ENCODE peak calls at places on chromosomes 3 and 15, in four cellular contexts. Y is K562, B is HepG2, J is H1. A is an unnamed sample.

GRCh38 chr15:80706161-80706560 is 11.1 kb downstream of the ABHD17C start:
- DNase-seq in Y (no peak), J (no peak), B (no peak), A (no peak)

GRCh38 chr3:126911162-126912026 is 71.5 kb upstream of the PLXNA1 start:
- DNase-seq in Y (peak), B (peak), J (no peak), A (peak)

GRCh38 chr3:24521306-24522154 is 26.9 kb upstream of the THRB start:
- DNase-seq in Y (peak), B (peak), J (peak), A (peak)

GRCh38 chr3:106183762-106184391 is 315.1 kb upstream of the CBLB start:
- DNase-seq in J (no peak), Y (no peak), B (no peak), A (no peak)

GRCh38 chr3:194134231-194134756 is 1.7 kb upstream of the HES1 start:
- DNase-seq in Y (no peak), J (peak), B (no peak), A (no peak)

GRCh38 chr15:62594017-62594416 is 428.9 kb upstream of the C2CD4B start:
- DNase-seq in B (no peak), J (no peak), Y (no peak), A (no peak)

GRCh38 chr3:134772591-134772990 is 22.5 kb upstream of the EPHB1 start:
- DNase-seq in Y (no peak), J (peak), B (no peak), A (no peak)

GRCh38 chr3:177883957-177884356 is 652.3 kb upstream of the KCNMB2 start:
- DNase-seq in B (no peak), J (no peak), Y (no peak), A (no peak)

GRCh38 chr3:65758871-65759598 is 279.7 kb downstream of the MAGI1 start:
- DNase-seq in B (no peak), J (no peak), Y (no peak), A (no peak)

GRCh38 chr3:150068440-150069157 is 97.9 kb upstream of the PFN2 start:
- DNase-seq in Y (no peak), J (no peak), B (no peak), A (no peak)

GRCh38 chr15:60385620-60386552 is 11.9 kb downstream of the ANXA2 start:
- DNase-seq in Y (no peak), J (no peak), B (no peak), A (no peak)

GRCh38 chr3:107676469-107677309 is 153.9 kb downstream of the BBX start:
- DNase-seq in B (peak), J (no peak), Y (no peak), A (peak)
- H3K4me2 ChIP-seq in B (no peak), J (no peak), Y (no peak), A (no peak)

GRCh38 chr15:33152502-33153109 is 41.9 kb downstream of the FMN1 start:
- DNase-seq in Y (no peak), J (no peak), B (no peak), A (no peak)

GRCh38 chr15:33150993-33151392 is 43.5 kb downstream of the FMN1 start:
- DNase-seq in J (no peak), B (no peak), Y (no peak), A (no peak)

GRCh38 chr15:33150516-33150915 is 44.0 kb downstream of the FMN1 start:
- DNase-seq in B (no peak), J (no peak), Y (no peak), A (no peak)

GRCh38 chr15:33148129-33148850 is 46.2 kb downstream of the FMN1 start:
- DNase-seq in B (no peak), J (no peak), Y (no peak), A (no peak)

DNA sequence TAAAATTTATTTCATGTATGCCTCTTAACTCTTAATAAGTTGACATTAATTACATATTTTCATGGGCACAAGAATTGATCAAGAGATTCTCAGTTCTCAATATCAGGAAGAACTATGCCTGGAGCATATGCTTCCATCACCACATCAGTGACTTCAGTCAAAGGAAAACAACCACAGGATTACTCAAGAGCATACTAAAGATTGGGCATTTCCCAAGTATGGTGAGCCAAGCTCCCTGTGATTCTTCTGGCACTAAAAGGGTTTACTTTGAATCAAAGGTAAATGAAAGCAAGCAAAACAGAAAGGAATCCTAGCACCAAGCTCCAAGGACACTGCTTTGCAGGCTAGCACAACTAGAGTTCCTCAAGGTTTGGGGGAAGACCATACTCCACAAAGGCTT is 44.6 kb downstream of the FMN1 start:
- DNase-seq in B (no peak), J (no peak), Y (no peak), A (no peak)
- TF ChIP-seq JUN in B (no peak), J (no peak), Y (no peak), A (no peak)

DNA sequence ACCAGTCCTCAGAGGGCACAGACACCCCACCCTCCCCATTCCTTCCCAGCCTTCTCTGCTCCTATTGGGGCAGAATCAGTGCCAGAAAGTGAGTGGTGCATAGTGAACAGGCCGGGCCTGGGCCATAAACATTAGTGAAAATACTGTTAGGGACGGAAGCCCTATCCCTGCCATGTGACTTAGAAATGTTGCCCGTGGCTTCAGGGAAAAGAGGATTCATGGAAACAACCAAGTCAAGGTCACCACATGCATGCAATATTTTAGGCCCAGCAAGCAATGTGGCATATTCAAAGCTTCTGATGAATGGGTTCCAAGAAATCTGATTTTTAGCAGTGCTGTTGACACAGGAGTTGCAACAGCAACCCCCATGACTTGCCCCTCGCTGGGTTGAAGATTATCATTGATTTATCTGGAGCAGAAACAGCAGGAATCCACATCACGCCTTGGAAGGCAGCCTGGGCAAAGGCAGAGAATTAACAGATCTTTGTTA is 52.3 kb downstream of the CCNL1 start:
- DNase-seq in B (no peak), J (no peak), Y (peak), A (no peak)
- H3K9ac ChIP-seq in B (no peak), J (no peak), Y (no peak), A (no peak)

GRCh38 chr15:93428135-93428534 is 339.1 kb upstream of the RGMA start:
- DNase-seq in B (no peak), Y (no peak), J (no peak), A (no peak)
- H3K4me2 ChIP-seq in B (no peak), Y (no peak), J (no peak), A (no peak)

GRCh38 chr15:92074646-92075045 is 221.1 kb downstream of the SLCO3A1 start:
- DNase-seq in Y (no peak), J (no peak), B (no peak), A (no peak)
- TF ChIP-seq JUN in Y (no peak), J (no peak), B (no peak), A (no peak)

DNA sequence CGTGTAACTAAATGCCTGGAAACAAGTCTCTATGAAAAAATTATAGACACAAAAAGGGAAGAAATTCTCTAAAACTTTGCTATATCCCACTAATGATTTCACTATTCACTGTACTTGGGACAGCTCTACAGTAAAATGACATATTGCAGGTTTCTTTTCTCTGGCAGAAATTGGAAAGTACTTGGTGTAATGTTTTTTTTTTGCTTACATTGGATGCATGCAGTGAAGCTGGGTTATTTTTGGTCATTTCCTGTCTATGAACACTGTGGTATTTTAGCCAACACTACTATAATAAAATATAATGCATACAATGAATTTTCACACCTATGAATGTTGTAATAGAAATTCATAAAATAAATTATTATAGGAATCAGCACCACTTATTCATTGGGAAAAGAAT is 109.7 kb downstream of the LRRC49 start:
- DNase-seq in Y (no peak), B (no peak), J (no peak), A (peak)
- H3K9ac ChIP-seq in Y (no peak), B (no peak), J (no peak), A (no peak)

GRCh38 chr3:159872374-159873109 is 116.1 kb upstream of the IL12A start:
- DNase-seq in J (no peak), Y (no peak), B (no peak), A (peak)
- H3K4me2 ChIP-seq in J (no peak), Y (no peak), B (no peak), A (peak)

GRCh38 chr3:52345521-52346110 is 29.5 kb downstream of the DNAH1 start:
- DNase-seq in Y (no peak), B (no peak), J (no peak), A (no peak)
- TF ChIP-seq JUN in Y (no peak), B (no peak), J (no peak), A (no peak)

GRCh38 chr15:69734699-69735098 is 282.1 kb downstream of the RPLP1 start:
- DNase-seq in Y (no peak), J (no peak), B (no peak), A (no peak)
- H3K9ac ChIP-seq in Y (no peak), J (no peak), B (no peak), A (no peak)

GRCh38 chr15:57298843-57299550 is 77.3 kb upstream of the CGNL1 start:
- DNase-seq in J (peak), Y (no peak), B (no peak), A (no peak)
- H3K4me2 ChIP-seq in J (no peak), Y (no peak), B (no peak), A (no peak)

A was measured in endothelial cell of umbilical vein.